ENCODE peak calls at places on chromosomes 4 and X, in nine cellular contexts. U, I, L, Q, C, A, V, G and R are unnamed samples.

GRCh38 chr4:100431416-100431815 is 86.4 kb downstream of the EMCN start:
- DNase-seq in U (no peak), I (no peak), L (no peak), Q (no peak), C (no peak), A (no peak), V (no peak), G (no peak), R (no peak)

GRCh38 chr4:56641494-56642051 is 39.5 kb downstream of the HOPX start:
- DNase-seq in U (no peak), I (peak; percentile 80), L (no peak), Q (peak; percentile 84), C (no peak), A (no peak), V (peak; percentile 92), G (no peak), R (no peak)

GRCh38 chrX:113962338-113962737 is 621.5 kb upstream of the HTR2C start:
- DNase-seq in U (no peak), I (no peak), L (no peak), Q (no peak), C (no peak), A (no peak), V (no peak), G (no peak), R (no peak)

GRCh38 chr4:156536661-156537060 is 434.9 kb downstream of the PDGFC start:
- DNase-seq in U (no peak), I (no peak), L (peak; percentile 25), Q (peak; percentile 82), C (no peak), A (no peak), V (peak; percentile 61), G (no peak), R (no peak)

GRCh38 chrX:29299689-29300088 is 712.4 kb downstream of the IL1RAPL1 start:
- DNase-seq in U (no peak), I (peak; percentile 15), L (no peak), Q (peak; percentile 11), C (no peak), A (no peak), V (no peak), G (no peak), R (no peak)

GRCh38 chr4:88646528-88647280 is 50.9 kb downstream of the NAP1L5 start:
- DNase-seq in U (no peak), I (no peak), L (peak; percentile 60), Q (peak; percentile 57), C (no peak), A (peak; percentile 81), V (no peak), G (no peak), R (no peak)

GRCh38 chr4:655735-656151 is 18.3 kb downstream of the ATP5ME start:
- DNase-seq in U (no peak), I (no peak), L (no peak), Q (no peak), C (no peak), A (no peak), V (no peak), G (no peak), R (no peak)

GRCh38 chrX:40068048-40068447 is 29.7 kb downstream of the BCOR start:
- DNase-seq in U (no peak), I (no peak), L (peak; percentile 79), Q (peak; percentile 16), C (no peak), A (no peak), V (peak; percentile 39), G (no peak), R (peak; percentile 46)

GRCh38 chr4:79212311-79212710 is 113.5 kb downstream of the NAA11 start:
- DNase-seq in U (no peak), I (no peak), L (no peak), Q (no peak), C (no peak), A (no peak), V (no peak), G (no peak), R (no peak)

GRCh38 chrX:79081895-79082512 is 62.5 kb upstream of the GPR174 start:
- DNase-seq in U (no peak), I (no peak), L (peak; percentile 23), Q (peak; percentile 30), C (no peak), A (no peak), V (peak; percentile 28), G (no peak), R (peak; percentile 43)

GRCh38 chrX:24990585-24990984 is 25.2 kb downstream of the ARX start:
- DNase-seq in U (no peak), I (no peak), L (peak; percentile 26), Q (no peak), C (no peak), A (peak; percentile 43), V (no peak), G (no peak), R (no peak)

GRCh38 chr4:81632581-81633247 is 161.0 kb upstream of the RASGEF1B start:
- DNase-seq in U (no peak), I (no peak), L (no peak), Q (peak; percentile 95), C (no peak), A (no peak), V (peak; percentile 60), G (no peak), R (no peak)
- H3K27ac ChIP-seq in U (no peak overlapping the region), I (no peak overlapping the region), L (peak overlapping the region; percentile 13), Q (peak overlapping the region; percentile 97), C (no peak overlapping the region), A (no peak overlapping the region), V (peak overlapping the region; percentile 9), G (no peak overlapping the region), R (no peak overlapping the region)

DNA sequence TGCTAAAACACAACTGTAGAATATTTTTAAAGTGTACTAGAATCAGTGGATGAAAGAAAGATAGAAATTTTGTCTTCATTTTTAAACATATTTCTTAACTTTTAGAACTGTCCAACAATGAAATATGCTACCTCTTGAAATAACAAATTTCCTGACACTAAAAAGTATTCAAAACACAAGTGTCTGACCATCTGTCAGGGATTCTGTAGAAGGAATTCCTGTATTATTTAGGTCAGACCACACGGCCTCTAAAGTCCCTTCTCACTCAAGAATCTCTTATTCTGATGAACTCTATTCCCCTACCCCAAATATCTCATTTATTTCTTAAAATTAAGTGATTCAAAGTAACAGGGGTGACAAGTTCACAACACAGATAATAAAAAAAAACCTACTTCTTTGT is 99.1 kb downstream of the MAML3 start:
- DNase-seq in U (no peak), I (no peak), L (no peak), Q (no peak), C (no peak), A (no peak), V (no peak), G (no peak), R (no peak)
- H3K27ac ChIP-seq in U (no peak overlapping the region), I (no peak overlapping the region), L (no peak overlapping the region), Q (no peak overlapping the region), C (no peak overlapping the region), A (no peak overlapping the region), V (no peak overlapping the region), G (no peak overlapping the region), R (no peak overlapping the region)

GRCh38 chr4:138223191-138223910 is 18.8 kb downstream of the SLC7A11 start:
- DNase-seq in U (no peak), I (no peak), L (peak; percentile 66), Q (no peak), C (no peak), A (peak; percentile 36), V (no peak), G (no peak), R (no peak)
- H3K27ac ChIP-seq in U (no peak overlapping the region), I (no peak overlapping the region), L (no peak overlapping the region), Q (no peak overlapping the region), C (no peak overlapping the region), A (peak overlapping the region; percentile 10), V (peak overlapping the region; percentile 68), G (no peak overlapping the region), R (no peak overlapping the region)

GRCh38 chr4:69093681-69094080 is 2.6 kb upstream of the UGT2B7 start:
- DNase-seq in U (no peak), I (no peak), L (no peak), Q (no peak), C (no peak), A (no peak), V (no peak), G (no peak), R (no peak)
- H3K27ac ChIP-seq in U (no peak overlapping the region), I (no peak overlapping the region), L (no peak overlapping the region), Q (no peak overlapping the region), C (no peak overlapping the region), A (no peak overlapping the region), V (no peak overlapping the region), G (no peak overlapping the region), R (no peak overlapping the region)

DNA sequence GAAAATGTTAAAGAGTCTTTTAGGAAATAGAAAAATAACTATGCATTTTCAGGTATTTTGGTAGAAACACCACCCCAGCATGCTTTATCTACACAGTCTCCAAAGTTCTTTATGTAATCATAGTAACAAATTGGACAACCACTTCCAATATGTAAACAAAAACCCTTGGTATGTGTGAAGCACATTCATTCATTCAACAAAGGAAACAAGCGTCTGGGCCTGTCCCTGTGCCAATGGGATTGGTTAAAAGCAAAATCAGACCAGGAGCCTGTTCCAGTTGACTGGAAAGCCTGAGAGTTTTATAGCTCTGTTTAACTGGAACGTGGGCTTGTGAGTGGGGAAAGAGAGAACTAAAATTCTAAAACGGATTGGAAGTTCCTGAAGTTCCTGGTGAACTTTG is 41.3 kb upstream of the TENM3 start:
- DNase-seq in U (no peak), I (no peak), L (no peak), Q (no peak), C (no peak), A (no peak), V (no peak), G (no peak), R (no peak)
- H3K27ac ChIP-seq in U (no peak overlapping the region), I (no peak overlapping the region), L (no peak overlapping the region), Q (no peak overlapping the region), C (no peak overlapping the region), A (no peak overlapping the region), V (no peak overlapping the region), G (no peak overlapping the region), R (no peak overlapping the region)

DNA sequence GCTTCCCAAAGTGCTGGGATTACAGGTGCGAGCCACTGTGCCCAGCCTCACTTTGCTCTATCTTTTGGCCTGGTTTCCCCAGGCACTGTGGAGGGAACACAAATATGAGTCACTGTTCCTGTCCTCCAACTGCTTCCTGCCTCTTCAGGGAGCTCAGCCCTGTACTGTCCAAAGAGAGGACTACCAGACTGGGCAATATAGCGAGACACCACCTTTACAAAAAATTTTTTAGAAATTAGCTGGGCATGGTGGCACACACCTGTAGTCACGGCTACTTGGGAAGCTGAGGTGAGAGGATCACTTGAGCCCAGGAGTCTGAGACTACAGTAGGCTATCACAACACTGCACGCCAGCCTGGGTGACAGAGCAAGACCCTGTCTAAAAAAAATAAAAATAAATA is 16.9 kb upstream of the WAS start:
- DNase-seq in U (no peak), I (no peak), L (no peak), Q (no peak), C (no peak), A (no peak), V (no peak), G (no peak), R (no peak)
- H3K27ac ChIP-seq in U (no peak overlapping the region), I (no peak overlapping the region), L (no peak overlapping the region), Q (no peak overlapping the region), C (no peak overlapping the region), A (no peak overlapping the region), V (no peak overlapping the region), G (no peak overlapping the region), R (no peak overlapping the region)